ENCODE peak calls at places on chromosome 6, in nine cellular contexts. Y, E, Q, B, D, N, S, L and G are unnamed samples.

GRCh38 chr6:106056060-106056737 is 29.9 kb upstream of the PRDM1 start:
- DNase-seq in E (no peak), N (no peak), L (no peak), S (no peak), D (no peak), Y (no peak), B (no peak), Q (no peak), G (no peak)

GRCh38 chr6:6790891-6791290 is 202.4 kb downstream of the LY86 start:
- DNase-seq in S (no peak), E (no peak), Q (no peak), D (no peak), Y (no peak), N (peak; percentile 25), L (no peak), B (no peak), G (no peak)

GRCh38 chr6:72975346-72975745 is 249.9 kb downstream of the KHDC1L start:
- DNase-seq in E (no peak), Y (no peak), S (no peak), B (no peak), D (no peak), L (no peak), Q (no peak), N (no peak), G (no peak)

GRCh38 chr6:111620168-111620567 is 14.5 kb upstream of the TRAF3IP2 start:
- DNase-seq in N (no peak), S (peak; percentile 47), E (no peak), D (no peak), B (no peak), Q (no peak), Y (peak; percentile 83), L (no peak), G (no peak)

GRCh38 chr6:49339096-49339495 is 124.0 kb downstream of the MMUT start:
- DNase-seq in B (no peak), E (no peak), N (no peak), L (no peak), S (no peak), D (no peak), Q (peak; percentile 60), Y (no peak), G (no peak)

GRCh38 chr6:160036790-160037206 is 67.9 kb downstream of the IGF2R start:
- DNase-seq in E (no peak), B (no peak), L (no peak), S (no peak), D (no peak), Y (no peak), Q (no peak), N (no peak), G (no peak)

GRCh38 chr6:57262901-57263694 is 41.0 kb upstream of the RAB23 start:
- DNase-seq in Q (no peak), E (no peak), N (no peak), D (no peak), S (no peak), L (no peak), Y (no peak), B (no peak), G (no peak)

GRCh38 chr6:116406678-116407345 is 36.1 kb downstream of the DSE start:
- DNase-seq in Q (no peak), S (no peak), N (no peak), L (no peak), D (no peak), E (no peak), Y (no peak), B (no peak), G (no peak)

GRCh38 chr6:135617222-135617621 is 119.7 kb upstream of the AHI1 start:
- DNase-seq in B (no peak), S (no peak), N (no peak), Q (no peak), Y (no peak), L (no peak), E (no peak), D (no peak), G (no peak)